ENCODE peak calls at places on chromosome 21, in four cellular contexts. One of them, this sample, is unnamed.

GRCh38 chr21:32844653-32845443 is 73.3 kb upstream of the PAXBP1 start:
- DNase-seq in lower leg skin: no peak
- DNase-seq in omental fat pad: no peak
- DNase-seq in AG09319: no peak
- DNase-seq in this sample: no peak

GRCh38 chr21:38990424-38990794 is 184.7 kb downstream of the ETS2 start:
- DNase-seq in lower leg skin: no peak
- DNase-seq in omental fat pad: no peak
- DNase-seq in AG09319: no peak
- DNase-seq in this sample: no peak

GRCh38 chr21:38984982-38985422 is 179.3 kb downstream of the ETS2 start:
- DNase-seq in lower leg skin: no peak
- DNase-seq in omental fat pad: no peak
- DNase-seq in AG09319: peak
- DNase-seq in this sample: no peak

GRCh38 chr21:18249542-18250152 is 5.0 kb downstream of the CHODL start:
- DNase-seq in lower leg skin: no peak
- DNase-seq in omental fat pad: no peak
- DNase-seq in AG09319: no peak
- DNase-seq in this sample: no peak

GRCh38 chr21:46551636-46552241 is 53.1 kb downstream of the S100B start:
- DNase-seq in lower leg skin: no peak
- DNase-seq in omental fat pad: no peak
- DNase-seq in AG09319: no peak
- DNase-seq in this sample: no peak

GRCh38 chr21:28893687-28894086 is 99.0 kb downstream of the LTN1 start:
- DNase-seq in lower leg skin: no peak
- DNase-seq in omental fat pad: no peak
- DNase-seq in AG09319: no peak
- DNase-seq in this sample: no peak

GRCh38 chr21:46193829-46194373 is 9.6 kb upstream of the SPATC1L start:
- DNase-seq in lower leg skin: no peak
- DNase-seq in omental fat pad: peak
- DNase-seq in AG09319: no peak
- DNase-seq in this sample: peak

GRCh38 chr21:38352536-38353219 is 95.9 kb downstream of the KCNJ15 start:
- DNase-seq in lower leg skin: peak
- DNase-seq in omental fat pad: peak
- DNase-seq in AG09319: peak
- DNase-seq in this sample: no peak

GRCh38 chr21:38989745-38990423 is 184.2 kb downstream of the ETS2 start:
- DNase-seq in lower leg skin: no peak
- DNase-seq in omental fat pad: no peak
- DNase-seq in AG09319: peak
- DNase-seq in this sample: no peak

GRCh38 chr21:18522181-18522771 is 118.7 kb upstream of the TMPRSS15 start:
- DNase-seq in lower leg skin: no peak
- DNase-seq in omental fat pad: no peak
- DNase-seq in AG09319: no peak
- DNase-seq in this sample: no peak

GRCh38 chr21:46323227-46323709 is 402 bp downstream of the C21orf58 start:
- DNase-seq in lower leg skin: no peak
- DNase-seq in omental fat pad: no peak
- DNase-seq in AG09319: no peak
- DNase-seq in this sample: no peak

GRCh38 chr21:46622226-46622625 is 13.2 kb upstream of the PRMT2 start:
- DNase-seq in lower leg skin: no peak
- DNase-seq in omental fat pad: no peak
- DNase-seq in AG09319: no peak
- DNase-seq in this sample: no peak

GRCh38 chr21:40404319-40404906 is 442.5 kb downstream of the DSCAM start:
- DNase-seq in lower leg skin: no peak
- DNase-seq in omental fat pad: no peak
- DNase-seq in AG09319: no peak
- DNase-seq in this sample: no peak

GRCh38 chr21:39527664-39528381 is 76.1 kb downstream of the SH3BGR start:
- DNase-seq in lower leg skin: no peak
- DNase-seq in omental fat pad: no peak
- DNase-seq in AG09319: no peak
- DNase-seq in this sample: no peak

GRCh38 chr21:38448619-38449186 is 49.6 kb downstream of the ERG start:
- DNase-seq in lower leg skin: no peak
- DNase-seq in omental fat pad: no peak
- DNase-seq in AG09319: no peak
- DNase-seq in this sample: no peak

GRCh38 chr21:41054206-41054605 is 113.8 kb upstream of the BACE2 start:
- DNase-seq in lower leg skin: no peak
- DNase-seq in omental fat pad: no peak
- DNase-seq in AG09319: no peak
- DNase-seq in this sample: no peak

GRCh38 chr21:32726742-32727477 is 903 bp downstream of the SYNJ1 start:
- DNase-seq in lower leg skin: peak
- DNase-seq in omental fat pad: no peak
- DNase-seq in AG09319: no peak
- DNase-seq in this sample: no peak

GRCh38 chr21:28148400-28149064 is 844.1 kb downstream of the LTN1 start:
- DNase-seq in lower leg skin: no peak
- DNase-seq in omental fat pad: no peak
- DNase-seq in AG09319: no peak
- DNase-seq in this sample: no peak

GRCh38 chr21:37829043-37829442 is 87.2 kb downstream of the KCNJ6 start:
- DNase-seq in lower leg skin: no peak
- DNase-seq in omental fat pad: no peak
- DNase-seq in AG09319: no peak
- DNase-seq in this sample: no peak

GRCh38 chr21:41680444-41681335 is 86.2 kb downstream of the RIPK4 start:
- DNase-seq in lower leg skin: no peak
- DNase-seq in omental fat pad: no peak
- DNase-seq in AG09319: no peak
- DNase-seq in this sample: peak

GRCh38 chr21:46322351-46323226 is 1.1 kb downstream of the C21orf58 start:
- DNase-seq in lower leg skin: no peak
- DNase-seq in omental fat pad: no peak
- DNase-seq in AG09319: no peak
- DNase-seq in this sample: no peak

GRCh38 chr21:37829447-37829846 is 86.8 kb downstream of the KCNJ6 start:
- DNase-seq in lower leg skin: no peak
- DNase-seq in omental fat pad: no peak
- DNase-seq in AG09319: no peak
- DNase-seq in this sample: no peak

GRCh38 chr21:21111309-21111920 is 113.2 kb downstream of the NCAM2 start:
- DNase-seq in lower leg skin: no peak
- DNase-seq in omental fat pad: no peak
- DNase-seq in AG09319: no peak
- DNase-seq in this sample: no peak

GRCh38 chr21:41251961-41252642 is 64.5 kb upstream of the FAM3B start:
- DNase-seq in lower leg skin: no peak
- DNase-seq in omental fat pad: no peak
- DNase-seq in AG09319: no peak
- DNase-seq in this sample: no peak

GRCh38 chr21:23887709-23888303 is 1719.5 kb downstream of the MRPL39 start:
- DNase-seq in lower leg skin: no peak
- DNase-seq in omental fat pad: no peak
- DNase-seq in AG09319: no peak
- DNase-seq in this sample: no peak

GRCh38 chr21:38954450-38955059 is 148.8 kb downstream of the ETS2 start:
- DNase-seq in lower leg skin: no peak
- DNase-seq in omental fat pad: no peak
- DNase-seq in AG09319: no peak
- DNase-seq in this sample: no peak

GRCh38 chr21:29342394-29342957 is 43.8 kb downstream of the BACH1 start:
- DNase-seq in lower leg skin: peak
- DNase-seq in omental fat pad: no peak
- DNase-seq in AG09319: peak
- DNase-seq in this sample: no peak

GRCh38 chr21:31173881-31174555 is 135.7 kb upstream of the KRTAP19-8 start:
- DNase-seq in lower leg skin: peak
- DNase-seq in omental fat pad: no peak
- DNase-seq in AG09319: no peak
- DNase-seq in this sample: no peak

GRCh38 chr21:39006653-39007417 is 176.4 kb downstream of the PSMG1 start:
- DNase-seq in lower leg skin: peak
- DNase-seq in omental fat pad: no peak
- DNase-seq in AG09319: no peak
- DNase-seq in this sample: no peak

GRCh38 chr21:32991299-32991850 is 34.4 kb upstream of the OLIG2 start:
- DNase-seq in lower leg skin: no peak
- DNase-seq in omental fat pad: no peak
- DNase-seq in AG09319: no peak
- DNase-seq in this sample: no peak

GRCh38 chr21:29365636-29366305 is 67.0 kb downstream of the BACH1 start:
- DNase-seq in lower leg skin: peak
- DNase-seq in omental fat pad: no peak
- DNase-seq in AG09319: no peak
- DNase-seq in this sample: no peak

GRCh38 chr21:38219049-38219628 is 37.7 kb upstream of the KCNJ15 start:
- DNase-seq in lower leg skin: peak
- DNase-seq in omental fat pad: peak
- DNase-seq in AG09319: peak
- DNase-seq in this sample: no peak

GRCh38 chr21:26513212-26513611 is 59.9 kb downstream of the CYYR1 start:
- DNase-seq in lower leg skin: no peak
- DNase-seq in omental fat pad: no peak
- DNase-seq in AG09319: no peak
- DNase-seq in this sample: no peak
- TF ChIP-seq CTCF in lower leg skin: no peak
- TF ChIP-seq CTCF in omental fat pad: no peak
- TF ChIP-seq CTCF in AG09319: no peak
- TF ChIP-seq CTCF in this sample: no peak

GRCh38 chr21:34796518-34797201 is 127.9 kb downstream of the CLIC6 start:
- DNase-seq in lower leg skin: no peak
- DNase-seq in omental fat pad: no peak
- DNase-seq in AG09319: no peak
- DNase-seq in this sample: no peak

GRCh38 chr21:34794686-34795085 is 125.9 kb downstream of the CLIC6 start:
- DNase-seq in lower leg skin: no peak
- DNase-seq in omental fat pad: no peak
- DNase-seq in AG09319: no peak
- DNase-seq in this sample: no peak

GRCh38 chr21:34793471-34793870 is 124.7 kb downstream of the CLIC6 start:
- DNase-seq in lower leg skin: no peak
- DNase-seq in omental fat pad: no peak
- DNase-seq in AG09319: no peak
- DNase-seq in this sample: no peak

GRCh38 chr21:34797202-34797527 is 128.4 kb downstream of the CLIC6 start:
- DNase-seq in lower leg skin: no peak
- DNase-seq in omental fat pad: no peak
- DNase-seq in AG09319: no peak
- DNase-seq in this sample: no peak

GRCh38 chr21:34795152-34796141 is 126.7 kb downstream of the CLIC6 start:
- DNase-seq in lower leg skin: no peak
- DNase-seq in omental fat pad: no peak
- DNase-seq in AG09319: no peak
- DNase-seq in this sample: no peak
- TF ChIP-seq CTCF in lower leg skin: no peak
- TF ChIP-seq CTCF in omental fat pad: no peak
- TF ChIP-seq CTCF in AG09319: no peak
- TF ChIP-seq CTCF in this sample: peak

GRCh38 chr21:36479415-36480402 is at the start of gene CLDN14:
- DNase-seq in lower leg skin: no peak
- DNase-seq in omental fat pad: no peak
- DNase-seq in AG09319: no peak
- DNase-seq in this sample: no peak
- TF ChIP-seq CTCF in lower leg skin: no peak
- TF ChIP-seq CTCF in omental fat pad: no peak
- TF ChIP-seq CTCF in AG09319: no peak
- TF ChIP-seq CTCF in this sample: no peak

DNA sequence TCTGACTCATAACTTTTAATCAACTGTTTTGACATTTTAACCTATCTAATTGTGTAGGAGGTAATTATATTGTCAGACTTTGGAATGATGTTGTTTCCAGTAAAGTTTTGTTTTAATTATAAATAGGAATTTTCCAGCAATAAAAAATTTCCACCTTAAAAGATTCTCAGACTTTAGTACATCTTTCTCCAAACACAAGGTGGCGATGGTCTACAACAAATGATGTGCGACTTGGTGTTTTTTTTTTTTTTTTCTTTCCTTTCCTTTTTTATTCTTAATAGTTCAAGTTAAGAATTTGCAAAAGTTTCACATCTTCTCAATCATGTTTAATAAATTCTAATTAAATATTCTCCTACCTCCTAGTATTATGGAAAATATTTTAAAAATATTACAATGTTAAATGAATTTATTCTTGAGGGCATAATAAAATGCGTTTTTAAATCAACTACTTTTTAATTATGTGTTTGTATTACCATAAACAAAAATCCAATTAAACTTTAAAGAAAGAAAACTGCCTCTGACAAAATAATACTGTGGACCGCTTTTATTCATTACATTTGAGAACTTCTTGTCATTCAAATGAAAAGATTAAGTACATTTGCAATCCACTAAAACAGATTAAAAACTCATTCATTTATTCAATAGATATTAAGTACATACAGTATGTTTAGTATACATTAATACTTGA is 4.4 kb upstream of the ADAMTS1 start:
- DNase-seq in lower leg skin: no peak
- DNase-seq in omental fat pad: no peak
- DNase-seq in AG09319: no peak
- DNase-seq in this sample: no peak
- TF ChIP-seq CTCF in lower leg skin: no peak
- TF ChIP-seq CTCF in omental fat pad: no peak
- TF ChIP-seq CTCF in AG09319: peak
- TF ChIP-seq CTCF in this sample: peak

DNA sequence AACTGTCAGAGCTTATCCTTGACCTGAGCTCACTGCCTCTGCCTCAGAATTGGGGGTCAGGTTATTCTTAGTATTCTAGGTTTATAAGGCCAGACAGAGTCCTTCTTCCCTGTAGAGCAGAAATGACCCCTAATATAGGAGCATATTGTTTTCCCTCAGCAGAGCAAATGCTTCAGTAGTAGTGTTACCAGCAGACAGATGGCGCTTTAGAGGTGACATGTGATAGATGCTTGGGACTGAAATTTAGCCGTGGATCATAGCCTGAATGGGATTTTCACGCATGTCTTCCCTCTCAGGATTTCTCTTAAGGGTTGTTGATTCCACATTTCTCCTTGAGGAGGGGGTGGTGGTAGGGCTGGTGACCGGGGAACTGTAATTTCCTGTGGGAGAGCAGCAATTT is 24.5 kb downstream of the ADARB1 start:
- DNase-seq in lower leg skin: no peak
- DNase-seq in omental fat pad: no peak
- DNase-seq in AG09319: no peak
- DNase-seq in this sample: no peak
- TF ChIP-seq CTCF in lower leg skin: no peak
- TF ChIP-seq CTCF in omental fat pad: no peak
- TF ChIP-seq CTCF in AG09319: peak
- TF ChIP-seq CTCF in this sample: peak

GRCh38 chr21:15241997-15242767 is 177.4 kb upstream of the NRIP1 start:
- DNase-seq in lower leg skin: no peak
- DNase-seq in omental fat pad: no peak
- DNase-seq in AG09319: no peak
- DNase-seq in this sample: no peak
- TF ChIP-seq CTCF in lower leg skin: no peak
- TF ChIP-seq CTCF in omental fat pad: no peak
- TF ChIP-seq CTCF in AG09319: no peak
- TF ChIP-seq CTCF in this sample: no peak

GRCh38 chr21:25329227-25329626 is 278.1 kb downstream of the MRPL39 start:
- DNase-seq in lower leg skin: no peak
- DNase-seq in omental fat pad: no peak
- DNase-seq in AG09319: peak
- DNase-seq in this sample: no peak
- TF ChIP-seq CTCF in lower leg skin: no peak
- TF ChIP-seq CTCF in omental fat pad: no peak
- TF ChIP-seq CTCF in AG09319: no peak
- TF ChIP-seq CTCF in this sample: no peak